ENCODE peak calls at places on chromosomes 2 and 18, in ten cellular contexts. Z is cardiac muscle cell; J is heart left ventricle; A is CD8-positive, alpha-beta T cell; S is H9; T is ovary; E is adrenal gland; D is CD4-positive, CD25-positive, alpha-beta regulatory T cell; X is iPS DF 6.9; I is GM23248. O is an unnamed sample. For H3K9me3, the result is how much of the 10 kb centered on the place peaks cover.

GRCh38 chr2:111202266-111203040 is 81.7 kb downstream of the BCL2L11 start:
- DNase-seq in Z (peak), J (no peak), E (no peak), T (no peak), I (peak), D (no peak), X (no peak), S (no peak), A (no peak), O (no peak)

GRCh38 chr2:60948926-60949579 is 67.7 kb downstream of the REL start:
- DNase-seq in I (peak), J (no peak), A (no peak), E (no peak), X (no peak), T (no peak), S (no peak), Z (no peak), D (peak), O (no peak)

GRCh38 chr2:127913808-127914457 is 28.2 kb upstream of the AMMECR1L start:
- DNase-seq in D (no peak), I (no peak), J (no peak), E (no peak), T (no peak), Z (no peak), S (no peak), X (no peak), A (no peak), O (no peak)

GRCh38 chr2:238141541-238142318 is 3.3 kb downstream of the KLHL30 start:
- DNase-seq in A (no peak), X (no peak), T (no peak), J (no peak), S (no peak), E (no peak), Z (no peak), I (peak), D (no peak), O (peak)

GRCh38 chr18:24342347-24342746 is 55.3 kb downstream of the OSBPL1A start:
- DNase-seq in X (no peak), T (no peak), J (no peak), S (no peak), Z (peak), I (no peak), E (no peak), D (no peak), A (no peak), O (no peak)

GRCh38 chr2:16626497-16626896 is 39.1 kb downstream of the CYRIA start:
- DNase-seq in A (no peak), Z (peak), E (no peak), X (no peak), T (no peak), I (peak), J (peak), D (no peak), S (no peak), O (no peak)

GRCh38 chr2:201135396-201135795 is 19.4 kb downstream of the CFLAR start:
- DNase-seq in S (no peak), Z (no peak), D (no peak), X (no peak), A (no peak), J (no peak), T (no peak), I (no peak), E (no peak), O (no peak)

GRCh38 chr2:218898109-218898878 is 17.6 kb downstream of the WNT10A start:
- DNase-seq in A (peak), X (no peak), Z (peak), J (peak), D (peak), S (peak), I (peak), E (peak), T (peak), O (peak)

GRCh38 chr2:216210711-216211131 is 101.6 kb downstream of the XRCC5 start:
- DNase-seq in J (no peak), T (no peak), D (no peak), E (no peak), A (no peak), X (no peak), I (peak), S (no peak), Z (peak), O (no peak)

GRCh38 chr2:233449071-233449901 is 95.0 kb downstream of the DGKD start:
- DNase-seq in A (no peak), Z (peak), E (peak), S (peak), T (no peak), D (no peak), J (no peak), X (peak), I (peak), O (peak)

GRCh38 chr2:69149631-69150215 is 136.7 kb downstream of the ANTXR1 start:
- DNase-seq in Z (peak), J (peak), S (peak), E (peak), T (peak), A (no peak), I (peak), X (no peak), D (no peak), O (no peak)

GRCh38 chr2:69946351-69947077 is 14.9 kb downstream of the ASPRV1 start:
- DNase-seq in D (peak), A (peak), J (no peak), I (peak), E (no peak), S (no peak), Z (peak), T (no peak), X (no peak), O (peak)

GRCh38 chr2:39216495-39217191 is 27.1 kb downstream of the CDKL4 start:
- DNase-seq in J (no peak), A (peak), T (no peak), D (peak), I (no peak), E (no peak), Z (no peak), X (no peak), S (no peak), O (peak)

GRCh38 chr2:159010340-159010739 is 41.9 kb downstream of the TANC1 start:
- DNase-seq in J (no peak), D (no peak), S (no peak), T (no peak), I (peak), Z (peak), A (no peak), X (no peak), E (peak), O (no peak)
- H3K9me3 ChIP-seq in J (under half), D (under half), S (under half), T (under half), I (under half), Z (under half), A (under half), X (under half), E (under half), O (under half)

DNA sequence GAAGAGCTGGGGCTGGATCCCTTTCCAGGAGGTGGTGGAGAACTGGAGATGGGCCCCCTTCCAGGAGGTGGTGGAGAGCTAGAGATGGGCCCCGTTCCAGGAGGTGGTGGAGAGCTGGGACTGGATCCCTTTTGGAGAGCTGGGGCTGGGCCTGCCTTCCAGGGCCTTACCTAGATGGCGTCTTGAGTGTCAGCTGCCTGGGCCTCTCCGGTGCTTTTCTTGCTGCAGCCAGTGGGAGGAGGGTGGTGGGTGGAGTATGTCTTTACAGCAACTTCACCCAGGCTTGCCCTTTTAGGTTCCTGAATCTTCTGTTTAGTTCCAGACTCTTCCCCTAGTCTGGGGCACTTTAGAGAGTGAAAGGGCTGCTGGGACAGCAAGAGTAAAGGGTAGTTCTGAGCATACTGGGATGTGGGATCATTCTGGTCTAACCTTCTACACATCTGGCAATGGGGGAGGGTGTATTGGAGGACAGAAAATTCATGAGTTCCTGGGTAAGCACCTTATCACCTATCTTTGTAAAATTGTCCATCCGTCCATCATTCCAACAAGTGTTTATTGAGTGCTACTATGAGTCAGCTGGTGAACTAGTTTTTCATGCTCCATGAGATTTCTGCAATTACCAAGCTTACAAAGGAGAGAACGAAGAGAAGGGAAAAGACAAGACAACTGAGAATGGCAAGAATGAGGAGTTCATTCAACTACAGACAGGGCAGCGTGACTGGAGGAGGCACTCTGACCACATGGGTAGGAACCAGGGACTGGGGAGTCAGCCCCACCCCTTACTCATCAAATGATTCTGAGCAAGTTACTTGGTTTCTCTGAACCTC is 18.9 kb upstream of the TXNDC2 start:
- DNase-seq in S (no peak), I (no peak), X (no peak), J (no peak), T (no peak), Z (no peak), A (no peak), D (no peak), E (no peak), O (no peak)
- H3K9me3 ChIP-seq in S (under half), I (under half), X (under half), J (under half), T (under half), Z (under half), A (under half), D (under half), E (under half), O (under half)

DNA sequence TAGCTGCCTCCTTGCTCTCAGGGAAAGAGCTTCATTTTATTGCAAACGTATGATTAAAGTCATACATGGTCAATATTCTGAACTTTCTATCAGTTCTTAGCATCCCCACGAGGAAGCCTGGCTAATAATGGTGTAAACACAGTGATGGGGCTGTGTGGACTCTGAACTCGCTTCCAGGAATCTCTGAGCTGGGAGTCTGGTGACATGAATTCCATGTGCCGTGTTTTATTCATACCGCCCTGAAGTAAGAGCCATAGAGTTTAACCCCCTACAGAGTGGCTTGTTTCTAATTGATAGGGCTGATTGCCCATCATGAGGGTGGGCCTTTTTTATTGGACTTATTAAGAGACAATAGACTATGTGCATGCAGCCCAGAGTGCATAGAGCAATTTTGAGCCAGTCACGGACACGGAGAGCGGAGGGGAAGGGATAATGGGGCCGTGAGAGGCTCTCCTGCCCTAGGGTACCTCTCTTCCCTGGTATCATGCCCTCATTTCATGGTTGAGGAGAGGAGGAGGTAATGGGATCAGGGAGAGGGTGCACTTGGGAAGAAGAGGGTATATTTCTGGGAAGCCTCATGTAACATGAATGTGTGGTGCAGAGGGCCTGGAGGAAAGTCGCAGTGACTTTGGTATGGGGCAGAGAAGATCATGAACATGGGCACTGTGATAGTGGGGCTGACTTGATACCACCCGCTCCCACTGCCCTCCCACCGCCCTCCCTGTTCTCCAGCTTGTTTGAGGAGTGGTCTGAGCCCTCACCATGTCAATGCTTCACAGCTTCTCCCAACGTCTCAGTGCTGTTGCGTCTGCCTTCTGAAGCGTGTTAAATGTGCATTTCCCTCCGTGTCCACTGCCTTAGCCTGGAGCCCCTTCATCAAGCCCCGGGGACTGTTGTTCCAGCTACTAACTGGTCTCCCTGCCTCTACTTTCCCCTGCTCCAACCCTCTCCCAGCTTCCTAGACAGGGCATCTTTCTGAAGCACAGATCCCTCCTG is 73.2 kb downstream of the IL1R2 start:
- DNase-seq in X (no peak), J (no peak), D (no peak), I (peak), A (no peak), S (no peak), T (no peak), E (peak), Z (peak), O (no peak)
- H3K9me3 ChIP-seq in X (under half), J (under half), D (under half), I (under half), A (under half), S (under half), T (under half), E (under half), Z (under half), O (under half)

GRCh38 chr2:604826-605524 is 72.2 kb downstream of the TMEM18 start:
- DNase-seq in S (no peak), D (no peak), T (no peak), E (no peak), J (no peak), A (no peak), I (no peak), X (no peak), Z (no peak), O (no peak)
- H3K9me3 ChIP-seq in S (under half), D (under half), T (under half), E (under half), J (under half), A (under half), I (under half), X (under half), Z (under half), O (under half)

GRCh38 chr18:76750269-76750668 is 72.1 kb upstream of the ZNF236 start:
- DNase-seq in S (no peak), J (no peak), Z (no peak), X (no peak), D (no peak), I (no peak), E (no peak), T (no peak), A (no peak), O (no peak)

GRCh38 chr18:76750886-76751537 is 71.3 kb upstream of the ZNF236 start:
- DNase-seq in D (no peak), T (no peak), Z (no peak), S (no peak), I (no peak), J (no peak), E (no peak), X (no peak), A (no peak), O (no peak)

GRCh38 chr18:76752400-76752799 is 70.0 kb upstream of the ZNF236 start:
- DNase-seq in A (no peak), J (no peak), T (no peak), X (no peak), Z (no peak), I (no peak), D (no peak), S (no peak), E (no peak), O (no peak)

GRCh38 chr18:76751538-76751890 is 70.8 kb upstream of the ZNF236 start:
- DNase-seq in T (no peak), S (no peak), J (no peak), X (no peak), A (no peak), D (no peak), E (no peak), I (no peak), Z (no peak), O (no peak)

DNA sequence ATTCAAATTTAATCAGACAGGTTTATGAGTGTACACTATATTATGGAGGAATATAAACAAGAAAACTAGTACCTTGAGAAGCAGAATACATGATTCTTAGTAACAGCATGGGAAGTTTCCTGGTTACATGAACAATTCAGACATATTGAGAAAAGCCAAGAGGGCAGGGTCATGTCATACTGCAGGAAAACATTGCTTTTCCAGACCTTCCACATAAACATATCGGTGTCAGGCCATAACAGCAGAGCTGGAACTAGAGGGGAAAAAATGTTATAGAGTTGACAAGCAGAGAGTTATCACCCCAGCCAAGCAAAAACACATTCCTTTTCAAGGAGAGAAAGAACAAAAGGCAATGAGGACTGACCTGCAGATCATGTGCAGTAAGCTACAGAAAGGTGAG is 74.7 kb upstream of the ZNF236 start:
- DNase-seq in E (no peak), S (no peak), I (no peak), A (no peak), D (no peak), Z (no peak), T (no peak), J (no peak), X (no peak), O (no peak)
- H3K9me3 ChIP-seq in E (under half), S (under half), I (under half), A (under half), D (under half), Z (under half), T (under half), J (under half), X (under half), O (under half)

GRCh38 chr2:79180092-79180491 is 20.5 kb upstream of the REG3A start:
- DNase-seq in E (no peak), A (no peak), J (no peak), Z (no peak), T (no peak), S (no peak), D (no peak), I (no peak), X (no peak), O (no peak)
- H3K9me3 ChIP-seq in E (under half), A (under half), J (under half), Z (under half), T (under half), S (under half), D (under half), I (under half), X (under half), O (under half)

GRCh38 chr18:55819448-55819847 is 231.5 kb upstream of the TCF4 start:
- DNase-seq in E (no peak), X (no peak), A (no peak), T (no peak), S (no peak), D (no peak), J (no peak), Z (no peak), I (no peak), O (no peak)

DNA sequence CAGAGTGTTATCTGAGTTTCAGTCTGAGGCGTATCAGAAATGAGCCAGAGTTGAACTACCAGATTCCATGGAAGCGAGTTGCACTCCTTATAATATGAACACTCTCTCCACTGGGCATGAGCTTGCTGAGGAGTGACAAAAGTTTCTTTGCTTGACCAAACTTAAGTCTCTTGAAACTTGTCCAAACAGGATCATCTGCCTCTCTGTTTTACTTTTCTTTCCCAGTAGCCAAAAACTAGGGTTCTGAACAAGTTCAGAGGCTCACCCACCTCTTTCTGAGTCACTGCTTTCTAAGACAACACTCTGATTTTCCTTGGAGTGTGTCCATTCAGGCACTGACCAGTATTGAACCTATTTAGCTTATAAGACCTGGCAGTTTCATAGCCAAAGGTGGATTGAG is 233.2 kb upstream of the TCF4 start:
- DNase-seq in T (no peak), I (peak), S (no peak), Z (peak), D (no peak), X (no peak), E (no peak), A (no peak), J (no peak), O (no peak)
- H3K9me3 ChIP-seq in T (under half), I (under half), S (under half), Z (under half), D (under half), X (under half), E (under half), A (under half), J (under half), O (under half)

DNA sequence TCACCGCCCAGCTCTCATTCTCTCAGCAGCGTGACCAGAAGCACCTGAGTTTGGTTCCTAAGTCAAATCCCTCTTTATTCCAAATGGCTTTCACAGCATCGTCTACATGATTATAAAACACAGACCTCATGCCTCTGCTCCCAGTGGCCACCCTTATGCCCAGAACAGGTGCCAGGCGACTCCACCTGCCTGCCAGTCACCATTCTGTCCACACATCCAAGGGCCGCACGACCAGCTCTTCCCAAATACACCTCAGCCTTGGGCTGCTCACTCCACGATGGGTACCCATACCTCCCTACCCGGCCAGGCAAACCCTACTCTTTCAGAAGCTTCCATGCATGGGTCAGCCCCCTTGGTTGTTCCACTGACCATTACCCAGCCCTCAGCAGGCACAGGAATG is 851.6 kb upstream of the SALL3 start:
- DNase-seq in S (no peak), T (no peak), Z (no peak), E (no peak), A (no peak), X (no peak), D (no peak), J (no peak), I (no peak), O (no peak)
- H3K9me3 ChIP-seq in S (under half), T (under half), Z (under half), E (under half), A (under half), X (under half), D (under half), J (under half), I (under half), O (under half)

GRCh38 chr18:80026363-80026762 is 7.9 kb upstream of the RBFA start:
- DNase-seq in S (no peak), T (no peak), D (no peak), A (no peak), Z (no peak), J (no peak), E (no peak), X (no peak), I (no peak), O (no peak)
- H3K9me3 ChIP-seq in S (under half), T (under half), D (under half), A (under half), Z (under half), J (half or more), E (under half), X (under half), I (under half), O (half or more)

GRCh38 chr2:221810216-221810615 is 238.1 kb upstream of the EPHA4 start:
- DNase-seq in T (no peak), E (no peak), S (no peak), X (no peak), I (no peak), A (no peak), Z (no peak), J (no peak), D (no peak), O (no peak)
- H3K9me3 ChIP-seq in T (under half), E (under half), S (under half), X (under half), I (under half), A (under half), Z (under half), J (under half), D (under half), O (under half)

O was measured in mucosa of descending colon.